ENCODE peak calls at places on chromosome 17, in six cellular contexts. Y is ELF-1; M is stimulated activated CD8-positive, alpha-beta memory T cell treated with anti-CD3 and anti-CD28 coated beads, Interleukin-7, amount 100 ng/mL, for 1 hour; F is G401; O is iPS DF 19.7; P is DMS153. D is an unnamed sample.

GRCh38 chr17:66507103-66507923 is 204.9 kb downstream of the PRKCA start:
- DNase-seq in M (no peak), O (no peak), P (no peak), Y (peak), F (no peak), D (no peak)

GRCh38 chr17:78137392-78138203 is 7.0 kb downstream of the TMC8 start:
- DNase-seq in P (no peak), Y (peak), M (no peak), F (no peak), O (no peak), D (no peak)

GRCh38 chr17:5665164-5665563 is 80.9 kb upstream of the NLRP1 start:
- DNase-seq in Y (no peak), M (no peak), F (peak), O (no peak), P (no peak), D (peak)

GRCh38 chr17:79053251-79053925 is 21.2 kb upstream of the ENGASE start:
- DNase-seq in M (no peak), Y (no peak), F (no peak), P (no peak), O (no peak), D (no peak)

GRCh38 chr17:42248351-42249179 is 27.6 kb downstream of the STAT5B start:
- DNase-seq in Y (peak), P (peak), M (peak), O (no peak), F (peak), D (peak)

GRCh38 chr17:30321314-30321713 is 12.5 kb downstream of the TMIGD1 start:
- DNase-seq in O (no peak), F (no peak), M (no peak), Y (no peak), P (peak), D (no peak)

GRCh38 chr17:51640108-51640622 is 379.8 kb downstream of the UTP18 start:
- DNase-seq in F (no peak), O (no peak), Y (peak), M (no peak), P (peak), D (no peak)

GRCh38 chr17:2750721-2751120 is 1.3 kb upstream of the CCDC92B start:
- DNase-seq in F (no peak), P (no peak), O (no peak), M (no peak), Y (no peak), D (no peak)

GRCh38 chr17:76161113-76161512 is 20.1 kb upstream of the FOXJ1 start:
- DNase-seq in M (no peak), O (no peak), P (no peak), F (no peak), Y (no peak), D (no peak)

GRCh38 chr17:32917081-32917480 is 10.9 kb upstream of the TMEM98 start:
- DNase-seq in M (no peak), P (no peak), O (no peak), F (no peak), Y (no peak), D (no peak)

GRCh38 chr17:4066210-4066609 is 76.6 kb downstream of the ZZEF1 start:
- DNase-seq in M (no peak), P (no peak), F (no peak), Y (no peak), O (no peak), D (no peak)

GRCh38 chr17:74748279-74748528 is 224 bp upstream of the NHERF1 start:
- DNase-seq in Y (no peak), M (peak), F (no peak), O (no peak), P (peak), D (no peak)

GRCh38 chr17:37089998-37090397 is 141.2 kb downstream of the AATF start:
- DNase-seq in F (no peak), O (no peak), P (no peak), Y (no peak), M (peak), D (no peak)

GRCh38 chr17:35968520-35969054 is 12.7 kb downstream of the CCL16 start:
- DNase-seq in M (no peak), P (no peak), F (no peak), Y (no peak), O (no peak), D (no peak)

GRCh38 chr17:40063915-40064531 is 1.3 kb downstream of the THRA start:
- DNase-seq in P (no peak), F (peak), Y (no peak), O (no peak), M (no peak), D (peak)

GRCh38 chr17:40112191-40112590 is 9.6 kb upstream of the MSL1 start:
- DNase-seq in O (no peak), P (no peak), M (no peak), Y (no peak), F (no peak), D (no peak)

GRCh38 chr17:20721151-20721550 is 141.6 kb downstream of the CDRT15L2 start:
- DNase-seq in O (no peak), P (no peak), F (no peak), M (no peak), Y (no peak), D (no peak)

GRCh38 chr17:4463818-4464501 is 30.2 kb downstream of the SPNS3 start:
- DNase-seq in Y (no peak), M (no peak), F (peak), O (no peak), P (no peak), D (peak)

GRCh38 chr17:7476474-7476873 is 3.0 kb downstream of the ZBTB4 start:
- DNase-seq in O (no peak), F (peak), M (no peak), P (no peak), Y (no peak), D (no peak)

GRCh38 chr17:32913593-32913992 is 14.4 kb upstream of the TMEM98 start:
- DNase-seq in O (no peak), M (no peak), Y (no peak), F (no peak), P (no peak), D (no peak)

GRCh38 chr17:1171953-1172352 is 7.8 kb downstream of the ABR start:
- DNase-seq in O (no peak), F (no peak), Y (no peak), M (no peak), P (no peak), D (no peak)

GRCh38 chr17:40480501-40481003 is 20.9 kb downstream of the TNS4 start:
- DNase-seq in F (no peak), M (peak), O (no peak), P (peak), Y (peak), D (no peak)

GRCh38 chr17:79769596-79770520 is 8.1 kb upstream of the CBX2 start:
- DNase-seq in O (no peak), M (no peak), Y (no peak), P (no peak), F (no peak), D (no peak)

GRCh38 chr17:2180768-2181167 is 122.8 kb downstream of the SMG6 start:
- DNase-seq in Y (no peak), O (no peak), F (no peak), M (no peak), P (no peak), D (no peak)

GRCh38 chr17:42387663-42388380 is 420 bp downstream of the STAT3 start:
- DNase-seq in O (no peak), M (no peak), P (no peak), Y (peak), F (peak), D (peak)

GRCh38 chr17:81074875-81075274 is 39.9 kb downstream of the BAIAP2 start:
- DNase-seq in P (no peak), F (peak), Y (no peak), O (no peak), M (no peak), D (peak)

D was measured in cerebellar cortex.